ENCODE peak calls at places on chromosomes 16 and 17, in five cellular contexts. One of them, this sample, is unnamed.

GRCh38 chr16:87960851-87961250 is 9.6 kb downstream of the BANP start:
- DNase-seq in EH: no peak
- DNase-seq in stromal cell of bone marrow: no peak
- DNase-seq in activated CD4-positive, alpha-beta T cell treated with anti-CD3 and anti-CD28 coated beads, Interleukin-2, amount 10 ng/mL, durations not matched to agents 7 days and 5 days: no peak
- DNase-seq in RCC 7860: no peak
- DNase-seq in this sample: no peak

GRCh38 chr16:83403751-83404150 is 404.0 kb upstream of the HSBP1 start:
- DNase-seq in EH: peak
- DNase-seq in stromal cell of bone marrow: peak
- DNase-seq in RCC 7860: peak
- DNase-seq in activated CD4-positive, alpha-beta T cell treated with anti-CD3 and anti-CD28 coated beads, Interleukin-2, amount 10 ng/mL, durations not matched to agents 7 days and 5 days: no peak
- DNase-seq in this sample: no peak

GRCh38 chr17:68441064-68441770 is 16.1 kb downstream of the WIPI1 start:
- DNase-seq in RCC 7860: no peak
- DNase-seq in EH: no peak
- DNase-seq in stromal cell of bone marrow: no peak
- DNase-seq in activated CD4-positive, alpha-beta T cell treated with anti-CD3 and anti-CD28 coated beads, Interleukin-2, amount 10 ng/mL, durations not matched to agents 7 days and 5 days: no peak
- DNase-seq in this sample: no peak

GRCh38 chr17:14792751-14793150 is 472.4 kb downstream of the PMP22 start:
- DNase-seq in EH: peak
- DNase-seq in stromal cell of bone marrow: no peak
- DNase-seq in RCC 7860: no peak
- DNase-seq in activated CD4-positive, alpha-beta T cell treated with anti-CD3 and anti-CD28 coated beads, Interleukin-2, amount 10 ng/mL, durations not matched to agents 7 days and 5 days: no peak
- DNase-seq in this sample: no peak

GRCh38 chr16:58497935-58498334 is 2.0 kb upstream of the NDRG4 start:
- DNase-seq in activated CD4-positive, alpha-beta T cell treated with anti-CD3 and anti-CD28 coated beads, Interleukin-2, amount 10 ng/mL, durations not matched to agents 7 days and 5 days: no peak
- DNase-seq in EH: no peak
- DNase-seq in RCC 7860: no peak
- DNase-seq in stromal cell of bone marrow: no peak
- DNase-seq in this sample: no peak

GRCh38 chr16:88941051-88941932 is 35.7 kb downstream of the CBFA2T3 start:
- DNase-seq in activated CD4-positive, alpha-beta T cell treated with anti-CD3 and anti-CD28 coated beads, Interleukin-2, amount 10 ng/mL, durations not matched to agents 7 days and 5 days: no peak
- DNase-seq in stromal cell of bone marrow: no peak
- DNase-seq in RCC 7860: no peak
- DNase-seq in EH: no peak
- DNase-seq in this sample: no peak

GRCh38 chr17:39867084-39867890 is 715 bp upstream of the ZPBP2 start:
- DNase-seq in RCC 7860: no peak
- DNase-seq in activated CD4-positive, alpha-beta T cell treated with anti-CD3 and anti-CD28 coated beads, Interleukin-2, amount 10 ng/mL, durations not matched to agents 7 days and 5 days: peak
- DNase-seq in EH: no peak
- DNase-seq in stromal cell of bone marrow: no peak
- DNase-seq in this sample: no peak

GRCh38 chr16:78762222-78762621 is 662.8 kb downstream of the WWOX start:
- DNase-seq in stromal cell of bone marrow: peak
- DNase-seq in RCC 7860: no peak
- DNase-seq in EH: no peak
- DNase-seq in activated CD4-positive, alpha-beta T cell treated with anti-CD3 and anti-CD28 coated beads, Interleukin-2, amount 10 ng/mL, durations not matched to agents 7 days and 5 days: no peak
- DNase-seq in this sample: no peak

GRCh38 chr17:43094129-43094834 is 30.9 kb downstream of the BRCA1 start:
- DNase-seq in stromal cell of bone marrow: peak
- DNase-seq in RCC 7860: no peak
- DNase-seq in EH: peak
- DNase-seq in activated CD4-positive, alpha-beta T cell treated with anti-CD3 and anti-CD28 coated beads, Interleukin-2, amount 10 ng/mL, durations not matched to agents 7 days and 5 days: no peak
- DNase-seq in this sample: no peak

GRCh38 chr17:63405020-63405419 is 41.1 kb downstream of the CYB561 start:
- DNase-seq in activated CD4-positive, alpha-beta T cell treated with anti-CD3 and anti-CD28 coated beads, Interleukin-2, amount 10 ng/mL, durations not matched to agents 7 days and 5 days: no peak
- DNase-seq in stromal cell of bone marrow: no peak
- DNase-seq in EH: no peak
- DNase-seq in RCC 7860: no peak
- DNase-seq in this sample: no peak

GRCh38 chr16:67399218-67399733 is 6.0 kb upstream of the TPPP3 start:
- DNase-seq in stromal cell of bone marrow: no peak
- DNase-seq in RCC 7860: no peak
- DNase-seq in activated CD4-positive, alpha-beta T cell treated with anti-CD3 and anti-CD28 coated beads, Interleukin-2, amount 10 ng/mL, durations not matched to agents 7 days and 5 days: peak
- DNase-seq in EH: no peak
- DNase-seq in this sample: no peak

GRCh38 chr16:70390774-70391173 is 44.1 kb downstream of the DDX19A start:
- DNase-seq in EH: no peak
- DNase-seq in stromal cell of bone marrow: no peak
- DNase-seq in RCC 7860: no peak
- DNase-seq in activated CD4-positive, alpha-beta T cell treated with anti-CD3 and anti-CD28 coated beads, Interleukin-2, amount 10 ng/mL, durations not matched to agents 7 days and 5 days: no peak
- DNase-seq in this sample: no peak

GRCh38 chr16:82834156-82834758 is 207.5 kb downstream of the CDH13 start:
- DNase-seq in EH: no peak
- DNase-seq in activated CD4-positive, alpha-beta T cell treated with anti-CD3 and anti-CD28 coated beads, Interleukin-2, amount 10 ng/mL, durations not matched to agents 7 days and 5 days: no peak
- DNase-seq in stromal cell of bone marrow: no peak
- DNase-seq in RCC 7860: no peak
- DNase-seq in this sample: no peak

GRCh38 chr16:89764711-89765201 is 43.4 kb downstream of the ZNF276 start:
- DNase-seq in EH: no peak
- DNase-seq in activated CD4-positive, alpha-beta T cell treated with anti-CD3 and anti-CD28 coated beads, Interleukin-2, amount 10 ng/mL, durations not matched to agents 7 days and 5 days: peak
- DNase-seq in stromal cell of bone marrow: peak
- DNase-seq in RCC 7860: no peak
- DNase-seq in this sample: no peak

GRCh38 chr17:45345246-45345553 is 28.4 kb upstream of the MAP3K14 start:
- DNase-seq in activated CD4-positive, alpha-beta T cell treated with anti-CD3 and anti-CD28 coated beads, Interleukin-2, amount 10 ng/mL, durations not matched to agents 7 days and 5 days: no peak
- DNase-seq in EH: no peak
- DNase-seq in RCC 7860: no peak
- DNase-seq in stromal cell of bone marrow: no peak
- DNase-seq in this sample: no peak

This sample was measured in amniotic stem cell.